ENCODE peak calls at places on chromosome 20, in ten cellular contexts. One of them, this sample, is unnamed.

GRCh38 chr20:6164421-6165341 is 41.9 kb upstream of the FERMT1 start:
- DNase-seq in mesenchymal stem cell: no peak
- DNase-seq in sigmoid colon: no peak
- DNase-seq in PC-3: peak; percentile 44
- DNase-seq in CD4-positive, CD25-positive, alpha-beta regulatory T cell: no peak
- DNase-seq in CD8-positive, alpha-beta T cell: no peak
- DNase-seq in hepatocyte: no peak
- DNase-seq in heart left ventricle: peak; percentile 29
- DNase-seq in GM06990: no peak
- DNase-seq in astrocyte of the spinal cord: peak; percentile 24
- DNase-seq in this sample: no peak

GRCh38 chr20:55213653-55214052 is 738.3 kb downstream of the DOK5 start:
- DNase-seq in hepatocyte: no peak
- DNase-seq in sigmoid colon: no peak
- DNase-seq in GM06990: no peak
- DNase-seq in heart left ventricle: no peak
- DNase-seq in CD4-positive, CD25-positive, alpha-beta regulatory T cell: no peak
- DNase-seq in mesenchymal stem cell: no peak
- DNase-seq in PC-3: no peak
- DNase-seq in CD8-positive, alpha-beta T cell: no peak
- DNase-seq in astrocyte of the spinal cord: no peak
- DNase-seq in this sample: no peak

GRCh38 chr20:46150982-46151381 is 32.9 kb downstream of the CD40 start:
- DNase-seq in CD4-positive, CD25-positive, alpha-beta regulatory T cell: no peak
- DNase-seq in CD8-positive, alpha-beta T cell: no peak
- DNase-seq in astrocyte of the spinal cord: no peak
- DNase-seq in heart left ventricle: no peak
- DNase-seq in PC-3: no peak
- DNase-seq in mesenchymal stem cell: no peak
- DNase-seq in GM06990: no peak
- DNase-seq in sigmoid colon: no peak
- DNase-seq in hepatocyte: no peak
- DNase-seq in this sample: peak; percentile 48

GRCh38 chr20:48791666-48792071 is 36.1 kb downstream of the PREX1 start:
- DNase-seq in mesenchymal stem cell: no peak
- DNase-seq in CD8-positive, alpha-beta T cell: no peak
- DNase-seq in heart left ventricle: no peak
- DNase-seq in sigmoid colon: no peak
- DNase-seq in CD4-positive, CD25-positive, alpha-beta regulatory T cell: no peak
- DNase-seq in PC-3: peak; percentile 52
- DNase-seq in astrocyte of the spinal cord: peak; percentile 81
- DNase-seq in GM06990: no peak
- DNase-seq in hepatocyte: no peak
- DNase-seq in this sample: peak; percentile 54

GRCh38 chr20:48747840-48748416 is 79.9 kb downstream of the PREX1 start:
- DNase-seq in mesenchymal stem cell: no peak
- DNase-seq in GM06990: no peak
- DNase-seq in CD4-positive, CD25-positive, alpha-beta regulatory T cell: no peak
- DNase-seq in sigmoid colon: no peak
- DNase-seq in PC-3: no peak
- DNase-seq in heart left ventricle: no peak
- DNase-seq in astrocyte of the spinal cord: no peak
- DNase-seq in CD8-positive, alpha-beta T cell: no peak
- DNase-seq in hepatocyte: no peak
- DNase-seq in this sample: no peak

GRCh38 chr20:54611701-54612487 is 136.5 kb downstream of the DOK5 start:
- DNase-seq in hepatocyte: peak; percentile 45
- DNase-seq in GM06990: no peak
- DNase-seq in astrocyte of the spinal cord: no peak
- DNase-seq in heart left ventricle: no peak
- DNase-seq in mesenchymal stem cell: no peak
- DNase-seq in sigmoid colon: no peak
- DNase-seq in CD8-positive, alpha-beta T cell: no peak
- DNase-seq in CD4-positive, CD25-positive, alpha-beta regulatory T cell: no peak
- DNase-seq in PC-3: no peak
- DNase-seq in this sample: no peak

GRCh38 chr20:5164645-5165399 is 38.0 kb downstream of the CDS2 start:
- DNase-seq in PC-3: no peak
- DNase-seq in heart left ventricle: no peak
- DNase-seq in mesenchymal stem cell: no peak
- DNase-seq in CD8-positive, alpha-beta T cell: no peak
- DNase-seq in astrocyte of the spinal cord: no peak
- DNase-seq in sigmoid colon: no peak
- DNase-seq in CD4-positive, CD25-positive, alpha-beta regulatory T cell: no peak
- DNase-seq in GM06990: no peak
- DNase-seq in hepatocyte: no peak
- DNase-seq in this sample: no peak

GRCh38 chr20:9889270-9889981 is 50.5 kb upstream of the PAK5 start:
- DNase-seq in hepatocyte: no peak
- DNase-seq in GM06990: peak; percentile 1
- DNase-seq in heart left ventricle: no peak
- DNase-seq in mesenchymal stem cell: no peak
- DNase-seq in CD4-positive, CD25-positive, alpha-beta regulatory T cell: no peak
- DNase-seq in astrocyte of the spinal cord: no peak
- DNase-seq in CD8-positive, alpha-beta T cell: no peak
- DNase-seq in sigmoid colon: no peak
- DNase-seq in PC-3: no peak
- DNase-seq in this sample: no peak

GRCh38 chr20:23659989-23660837 is 22.5 kb upstream of the CST3 start:
- DNase-seq in CD8-positive, alpha-beta T cell: no peak
- DNase-seq in PC-3: no peak
- DNase-seq in mesenchymal stem cell: no peak
- DNase-seq in GM06990: no peak
- DNase-seq in astrocyte of the spinal cord: peak; percentile 41
- DNase-seq in hepatocyte: no peak
- DNase-seq in sigmoid colon: peak; percentile 72
- DNase-seq in CD4-positive, CD25-positive, alpha-beta regulatory T cell: no peak
- DNase-seq in heart left ventricle: peak; percentile 47
- DNase-seq in this sample: no peak

GRCh38 chr20:19890358-19891117 is 126.6 kb upstream of the NAA20 start:
- DNase-seq in heart left ventricle: no peak
- DNase-seq in CD4-positive, CD25-positive, alpha-beta regulatory T cell: no peak
- DNase-seq in hepatocyte: peak; percentile 55
- DNase-seq in CD8-positive, alpha-beta T cell: no peak
- DNase-seq in astrocyte of the spinal cord: no peak
- DNase-seq in PC-3: no peak
- DNase-seq in GM06990: no peak
- DNase-seq in mesenchymal stem cell: no peak
- DNase-seq in sigmoid colon: no peak
- DNase-seq in this sample: no peak

GRCh38 chr20:14685179-14685578 is 347.8 kb upstream of the FLRT3 start:
- DNase-seq in heart left ventricle: no peak
- DNase-seq in mesenchymal stem cell: no peak
- DNase-seq in CD4-positive, CD25-positive, alpha-beta regulatory T cell: no peak
- DNase-seq in GM06990: no peak
- DNase-seq in hepatocyte: no peak
- DNase-seq in sigmoid colon: no peak
- DNase-seq in astrocyte of the spinal cord: no peak
- DNase-seq in CD8-positive, alpha-beta T cell: no peak
- DNase-seq in PC-3: no peak
- DNase-seq in this sample: no peak

DNA sequence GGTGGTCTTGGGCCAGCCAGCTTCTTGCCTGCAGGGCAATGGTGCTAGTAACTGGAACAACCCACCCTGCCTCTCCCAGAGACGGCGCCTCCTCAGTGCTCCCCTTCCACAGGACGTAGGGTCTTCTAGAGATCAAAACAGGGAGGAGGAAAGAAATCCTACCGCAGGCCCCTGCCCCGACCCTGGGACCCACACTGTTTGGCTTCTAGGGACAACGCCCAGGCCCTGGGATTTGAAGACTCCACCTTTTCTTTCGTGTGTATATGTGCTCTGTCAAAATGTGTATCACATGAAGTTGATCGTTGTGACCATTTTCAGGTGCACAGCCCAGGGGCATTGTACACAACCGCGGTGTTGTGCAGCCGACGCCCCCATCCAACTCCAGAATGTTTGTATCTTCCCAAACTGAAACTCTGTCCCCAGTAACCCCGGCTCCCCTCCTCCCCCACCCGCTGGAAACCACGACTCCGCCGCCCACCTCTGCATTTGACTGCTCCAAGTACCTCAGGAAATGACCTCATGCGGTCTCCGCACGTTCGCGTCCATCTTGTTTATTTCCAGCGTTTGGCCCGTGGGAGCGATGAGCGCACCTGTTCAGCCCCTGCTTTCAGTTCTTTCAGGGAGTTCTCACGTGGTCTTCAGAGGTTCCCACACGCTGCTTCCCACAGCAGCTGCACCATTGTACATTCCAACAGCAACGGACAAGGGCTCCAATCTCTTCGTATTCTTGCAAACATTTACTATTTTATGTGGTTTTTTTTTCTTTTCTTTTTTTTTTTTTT is 3.4 kb upstream of the BHLHE23 start:
- DNase-seq in hepatocyte: no peak
- DNase-seq in GM06990: peak; percentile 91
- DNase-seq in CD8-positive, alpha-beta T cell: peak; percentile 48
- DNase-seq in PC-3: no peak
- DNase-seq in sigmoid colon: no peak
- DNase-seq in CD4-positive, CD25-positive, alpha-beta regulatory T cell: peak; percentile 63
- DNase-seq in mesenchymal stem cell: no peak
- DNase-seq in astrocyte of the spinal cord: no peak
- DNase-seq in heart left ventricle: no peak
- DNase-seq in this sample: peak; percentile 83
- H3K4me3 ChIP-seq in hepatocyte: no peak overlapping the region
- H3K4me3 ChIP-seq in GM06990: peak overlapping the region; percentile 95
- H3K4me3 ChIP-seq in CD8-positive, alpha-beta T cell: peak overlapping the region; percentile 55
- H3K4me3 ChIP-seq in PC-3: no peak overlapping the region
- H3K4me3 ChIP-seq in sigmoid colon: no peak overlapping the region
- H3K4me3 ChIP-seq in CD4-positive, CD25-positive, alpha-beta regulatory T cell: peak overlapping the region; percentile 75
- H3K4me3 ChIP-seq in mesenchymal stem cell: no peak overlapping the region
- H3K4me3 ChIP-seq in astrocyte of the spinal cord: no peak overlapping the region
- H3K4me3 ChIP-seq in heart left ventricle: no peak overlapping the region
- H3K4me3 ChIP-seq in this sample: no peak overlapping the region

GRCh38 chr20:2839732-2840137 is 720 bp downstream of the PCED1A start:
- DNase-seq in PC-3: no peak
- DNase-seq in hepatocyte: no peak
- DNase-seq in GM06990: no peak
- DNase-seq in mesenchymal stem cell: no peak
- DNase-seq in astrocyte of the spinal cord: no peak
- DNase-seq in sigmoid colon: no peak
- DNase-seq in heart left ventricle: no peak
- DNase-seq in CD8-positive, alpha-beta T cell: no peak
- DNase-seq in CD4-positive, CD25-positive, alpha-beta regulatory T cell: no peak
- DNase-seq in this sample: no peak

GRCh38 chr20:2837561-2837960 is 2.9 kb downstream of the PCED1A start:
- DNase-seq in sigmoid colon: no peak
- DNase-seq in heart left ventricle: no peak
- DNase-seq in PC-3: no peak
- DNase-seq in hepatocyte: no peak
- DNase-seq in CD4-positive, CD25-positive, alpha-beta regulatory T cell: no peak
- DNase-seq in astrocyte of the spinal cord: no peak
- DNase-seq in GM06990: no peak
- DNase-seq in mesenchymal stem cell: no peak
- DNase-seq in CD8-positive, alpha-beta T cell: no peak
- DNase-seq in this sample: no peak

GRCh38 chr20:2840138-2840966 is at the start of the genes PCED1A and VPS16:
- DNase-seq in heart left ventricle: peak; percentile 90
- DNase-seq in CD8-positive, alpha-beta T cell: peak; percentile 83
- DNase-seq in CD4-positive, CD25-positive, alpha-beta regulatory T cell: peak; percentile 84
- DNase-seq in astrocyte of the spinal cord: peak; percentile 86
- DNase-seq in PC-3: peak; percentile 86
- DNase-seq in GM06990: peak; percentile 94
- DNase-seq in hepatocyte: peak; percentile 94
- DNase-seq in sigmoid colon: peak; percentile 93
- DNase-seq in mesenchymal stem cell: peak; percentile 88
- DNase-seq in this sample: peak; percentile 97

GRCh38 chr20:2838170-2838797 is 2.2 kb downstream of the PCED1A start:
- DNase-seq in hepatocyte: no peak
- DNase-seq in mesenchymal stem cell: no peak
- DNase-seq in astrocyte of the spinal cord: no peak
- DNase-seq in PC-3: no peak
- DNase-seq in CD4-positive, CD25-positive, alpha-beta regulatory T cell: no peak
- DNase-seq in CD8-positive, alpha-beta T cell: no peak
- DNase-seq in heart left ventricle: no peak
- DNase-seq in GM06990: peak; percentile 69
- DNase-seq in sigmoid colon: no peak
- DNase-seq in this sample: no peak

DNA sequence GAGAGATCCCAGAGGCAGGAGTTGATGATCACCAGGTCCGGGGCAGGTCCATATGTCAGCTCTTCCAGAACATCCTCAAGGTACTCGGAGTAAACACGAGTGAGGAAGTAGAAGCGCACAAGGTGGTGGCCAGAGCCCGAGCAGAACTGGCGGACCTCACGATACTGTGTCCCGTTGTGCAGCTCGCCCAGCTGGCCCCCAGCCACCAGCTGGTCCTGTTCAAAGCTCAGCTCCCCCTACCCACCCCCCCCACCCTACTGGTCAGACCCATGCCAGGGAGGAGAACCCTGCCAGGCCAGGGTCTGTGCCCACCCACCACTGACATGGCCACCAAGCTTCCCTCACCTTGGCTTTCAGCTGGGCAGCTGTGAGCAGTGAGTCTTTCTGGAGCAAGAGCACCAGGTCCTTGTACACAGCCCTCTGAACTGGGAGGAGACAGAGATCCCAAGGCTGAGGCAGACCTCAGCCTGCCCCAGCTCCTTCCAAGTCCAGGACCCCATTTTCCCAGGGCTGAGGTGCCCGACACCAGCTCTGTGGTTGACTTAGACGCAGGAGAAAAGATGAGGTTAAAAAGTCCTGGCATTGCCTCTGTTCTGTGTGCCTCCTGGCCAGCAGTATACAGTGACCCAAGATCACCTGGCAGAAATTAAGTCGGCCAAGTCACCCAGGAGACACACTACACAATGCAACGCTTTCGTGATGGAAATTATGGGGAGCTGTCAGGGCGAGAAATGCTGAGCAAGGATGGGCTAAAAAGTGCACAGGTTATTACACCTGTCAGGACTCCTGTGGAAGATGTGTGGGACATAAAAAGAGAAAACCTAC is 1.4 kb downstream of the PCED1A start:
- DNase-seq in GM06990: no peak
- DNase-seq in CD4-positive, CD25-positive, alpha-beta regulatory T cell: no peak
- DNase-seq in sigmoid colon: no peak
- DNase-seq in PC-3: no peak
- DNase-seq in astrocyte of the spinal cord: no peak
- DNase-seq in mesenchymal stem cell: no peak
- DNase-seq in hepatocyte: no peak
- DNase-seq in CD8-positive, alpha-beta T cell: no peak
- DNase-seq in heart left ventricle: no peak
- DNase-seq in this sample: no peak
- H3K4me3 ChIP-seq in GM06990: no peak overlapping the region
- H3K4me3 ChIP-seq in CD4-positive, CD25-positive, alpha-beta regulatory T cell: no peak overlapping the region
- H3K4me3 ChIP-seq in sigmoid colon: no peak overlapping the region
- H3K4me3 ChIP-seq in PC-3: peak overlapping the region; percentile 80
- H3K4me3 ChIP-seq in astrocyte of the spinal cord: no peak overlapping the region
- H3K4me3 ChIP-seq in mesenchymal stem cell: peak overlapping the region; percentile 88
- H3K4me3 ChIP-seq in hepatocyte: no peak overlapping the region
- H3K4me3 ChIP-seq in CD8-positive, alpha-beta T cell: no peak overlapping the region
- H3K4me3 ChIP-seq in heart left ventricle: no peak overlapping the region
- H3K4me3 ChIP-seq in this sample: peak overlapping the region; percentile 84

GRCh38 chr20:53002786-53003185 is 30.6 kb downstream of the TSHZ2 start:
- DNase-seq in hepatocyte: no peak
- DNase-seq in heart left ventricle: no peak
- DNase-seq in astrocyte of the spinal cord: no peak
- DNase-seq in mesenchymal stem cell: no peak
- DNase-seq in GM06990: no peak
- DNase-seq in CD4-positive, CD25-positive, alpha-beta regulatory T cell: no peak
- DNase-seq in sigmoid colon: no peak
- DNase-seq in PC-3: no peak
- DNase-seq in CD8-positive, alpha-beta T cell: no peak
- DNase-seq in this sample: no peak
- H3K4me3 ChIP-seq in hepatocyte: no peak overlapping the region
- H3K4me3 ChIP-seq in heart left ventricle: no peak overlapping the region
- H3K4me3 ChIP-seq in astrocyte of the spinal cord: no peak overlapping the region
- H3K4me3 ChIP-seq in mesenchymal stem cell: no peak overlapping the region
- H3K4me3 ChIP-seq in GM06990: no peak overlapping the region
- H3K4me3 ChIP-seq in CD4-positive, CD25-positive, alpha-beta regulatory T cell: no peak overlapping the region
- H3K4me3 ChIP-seq in sigmoid colon: no peak overlapping the region
- H3K4me3 ChIP-seq in PC-3: no peak overlapping the region
- H3K4me3 ChIP-seq in CD8-positive, alpha-beta T cell: no peak overlapping the region
- H3K4me3 ChIP-seq in this sample: no peak overlapping the region

GRCh38 chr20:25083773-25084615 is 2.1 kb upstream of the VSX1 start:
- DNase-seq in astrocyte of the spinal cord: no peak
- DNase-seq in PC-3: no peak
- DNase-seq in GM06990: no peak
- DNase-seq in CD4-positive, CD25-positive, alpha-beta regulatory T cell: peak; percentile 19
- DNase-seq in sigmoid colon: no peak
- DNase-seq in CD8-positive, alpha-beta T cell: no peak
- DNase-seq in hepatocyte: peak; percentile 51
- DNase-seq in mesenchymal stem cell: no peak
- DNase-seq in heart left ventricle: no peak
- DNase-seq in this sample: peak; percentile 75
- H3K4me3 ChIP-seq in astrocyte of the spinal cord: no peak overlapping the region
- H3K4me3 ChIP-seq in PC-3: no peak overlapping the region
- H3K4me3 ChIP-seq in GM06990: no peak overlapping the region
- H3K4me3 ChIP-seq in CD4-positive, CD25-positive, alpha-beta regulatory T cell: no peak overlapping the region
- H3K4me3 ChIP-seq in sigmoid colon: no peak overlapping the region
- H3K4me3 ChIP-seq in CD8-positive, alpha-beta T cell: no peak overlapping the region
- H3K4me3 ChIP-seq in hepatocyte: no peak overlapping the region
- H3K4me3 ChIP-seq in mesenchymal stem cell: peak overlapping the region; percentile 53
- H3K4me3 ChIP-seq in heart left ventricle: no peak overlapping the region
- H3K4me3 ChIP-seq in this sample: peak overlapping the region; percentile 46